ENCODE peak calls at places on chromosome 20, in eight cellular contexts. D, T, F, K, Q, S, U and H are unnamed samples.

GRCh38 chr20:20448891-20449290 is 81.0 kb downstream of the INSM1 start:
- DNase-seq in S (no peak), F (no peak), Q (no peak), U (no peak), K (no peak), T (no peak), D (no peak), H (no peak)

GRCh38 chr20:539848-540247 is 3.7 kb downstream of the CSNK2A1 start:
- DNase-seq in D (peak), U (peak), K (no peak), S (no peak), Q (peak), F (no peak), T (no peak), H (no peak)

GRCh38 chr20:17620371-17621228 is 50.7 kb downstream of the DSTN start:
- DNase-seq in Q (no peak), D (no peak), U (no peak), K (no peak), S (no peak), F (no peak), T (no peak), H (no peak)

GRCh38 chr20:45833030-45833882 is at the start of gene SNX21:
- DNase-seq in S (peak), K (no peak), F (peak), D (peak), Q (peak), T (no peak), U (peak), H (no peak)

GRCh38 chr20:43238833-43239232 is 49.1 kb upstream of the PTPRT start:
- DNase-seq in S (no peak), T (peak), Q (no peak), K (no peak), F (peak), U (no peak), D (no peak), H (no peak)

GRCh38 chr20:49584418-49585382 is 16.8 kb upstream of the PTGIS start:
- DNase-seq in F (no peak), U (no peak), S (no peak), D (no peak), T (no peak), K (no peak), Q (no peak), H (no peak)

GRCh38 chr20:51037499-51038110 is 14.7 kb upstream of the KCNG1 start:
- DNase-seq in K (no peak), F (no peak), U (no peak), T (no peak), Q (no peak), D (no peak), S (no peak), H (no peak)

GRCh38 chr20:19735446-19735845 is 22.6 kb upstream of the RIN2 start:
- DNase-seq in Q (peak), K (peak), U (peak), S (peak), D (peak), F (no peak), T (no peak), H (no peak)

GRCh38 chr20:22511943-22512910 is 72.1 kb downstream of the FOXA2 start:
- DNase-seq in K (no peak), S (no peak), F (peak), T (no peak), D (no peak), U (no peak), Q (peak), H (no peak)

GRCh38 chr20:32451340-32451681 is 93.2 kb downstream of the ASXL1 start:
- DNase-seq in K (no peak), D (no peak), S (no peak), U (no peak), T (no peak), Q (no peak), F (no peak), H (no peak)

GRCh38 chr20:23412026-23412425 is 9.3 kb downstream of the NAPB start:
- DNase-seq in F (no peak), K (no peak), Q (no peak), T (no peak), S (no peak), U (peak), D (no peak), H (no peak)

GRCh38 chr20:43572891-43573290 is 14.1 kb downstream of the SGK2 start:
- DNase-seq in U (no peak), Q (no peak), T (no peak), S (no peak), F (no peak), D (no peak), K (no peak), H (no peak)

GRCh38 chr20:43955244-43956191 is 40.9 kb downstream of the TOX2 start:
- DNase-seq in F (no peak), Q (peak), K (peak), D (peak), T (no peak), U (peak), S (peak), H (peak)

GRCh38 chr20:44540834-44541233 is 19.0 kb upstream of the SERINC3 start:
- DNase-seq in D (peak), K (no peak), Q (peak), F (no peak), U (peak), S (no peak), T (no peak), H (no peak)

GRCh38 chr20:44234566-44235317 is 12.4 kb upstream of the GDAP1L1 start:
- DNase-seq in U (no peak), F (no peak), S (no peak), Q (no peak), D (no peak), T (no peak), K (no peak), H (no peak)

GRCh38 chr20:43748274-43748673 is 21.5 kb upstream of the GTSF1L start:
- DNase-seq in Q (no peak), T (no peak), U (peak), F (no peak), D (peak), K (no peak), S (no peak), H (no peak)

GRCh38 chr20:58542411-58543095 is 27.4 kb upstream of the APCDD1L start:
- DNase-seq in U (peak), F (no peak), D (peak), K (no peak), T (no peak), Q (no peak), S (no peak), H (no peak)

GRCh38 chr20:8749986-8750385 is 318.9 kb upstream of the PLCB4 start:
- DNase-seq in S (no peak), U (peak), Q (no peak), D (peak), K (no peak), T (no peak), F (no peak), H (no peak)

GRCh38 chr20:32484221-32485125 is 100.7 kb downstream of the NOL4L start:
- DNase-seq in S (no peak), K (no peak), F (peak), U (no peak), Q (no peak), T (peak), D (no peak), H (no peak)

GRCh38 chr20:35279533-35280174 is 1.7 kb upstream of the MMP24OS start:
- DNase-seq in K (peak), S (no peak), F (no peak), Q (no peak), T (no peak), D (no peak), U (no peak), H (no peak)

GRCh38 chr20:5222919-5223634 is 93.7 kb downstream of the PROKR2 start:
- DNase-seq in F (peak), S (no peak), T (peak), K (peak), Q (peak), U (peak), D (peak), H (peak)

GRCh38 chr20:4156411-4156810 is 141.1 kb upstream of the RNF24 start:
- DNase-seq in Q (no peak), F (no peak), T (no peak), D (no peak), S (no peak), U (no peak), K (no peak), H (no peak)

GRCh38 chr20:13554706-13555105 is 84.0 kb downstream of the TASP1 start:
- DNase-seq in T (no peak), Q (peak), D (peak), U (peak), S (no peak), K (no peak), F (no peak), H (no peak)

GRCh38 chr20:52242237-52243230 is 51.0 kb upstream of the ZFP64 start:
- DNase-seq in D (peak), T (peak), S (no peak), Q (peak), U (peak), F (peak), K (no peak), H (no peak)

GRCh38 chr20:57746201-57746600 is 36.4 kb upstream of the PMEPA1 start:
- DNase-seq in D (no peak), Q (no peak), U (no peak), T (no peak), K (no peak), S (no peak), F (no peak), H (no peak)

GRCh38 chr20:24987244-24987643 is 5.3 kb downstream of the APMAP start:
- DNase-seq in F (no peak), Q (no peak), T (no peak), K (no peak), U (peak), S (no peak), D (peak), H (no peak)

GRCh38 chr20:44730441-44730840 is 15.2 kb upstream of the KCNK15 start:
- DNase-seq in T (no peak), D (peak), S (no peak), U (peak), K (peak), Q (peak), F (no peak), H (no peak)

GRCh38 chr20:22404609-22405170 is 179.7 kb downstream of the FOXA2 start:
- DNase-seq in F (no peak), S (no peak), T (no peak), Q (peak), K (no peak), D (peak), U (no peak), H (no peak)

GRCh38 chr20:3766832-3767433 is 620 bp downstream of the ADISSP start:
- DNase-seq in K (no peak), U (no peak), S (no peak), Q (no peak), F (peak), T (peak), D (no peak), H (no peak)

GRCh38 chr20:58078741-58079522 is 149.5 kb downstream of the ANKRD60 start:
- DNase-seq in K (no peak), Q (peak), T (no peak), D (peak), S (no peak), F (no peak), U (no peak), H (no peak)

GRCh38 chr20:3694864-3695263 is 13.1 kb upstream of the ADAM33 start:
- DNase-seq in U (no peak), F (no peak), K (no peak), D (no peak), Q (no peak), S (no peak), T (no peak), H (no peak)

GRCh38 chr20:32610897-32611218 is 25.7 kb upstream of the NOL4L start:
- DNase-seq in S (no peak), U (no peak), K (no peak), D (no peak), Q (no peak), F (no peak), T (no peak), H (no peak)

GRCh38 chr20:4998160-4998651 is 3.1 kb downstream of the SLC23A2 start:
- DNase-seq in Q (no peak), K (no peak), F (peak), T (peak), U (no peak), D (no peak), S (no peak), H (no peak)

GRCh38 chr20:1206749-1207148 is 3.5 kb downstream of the C20orf202 start:
- DNase-seq in K (no peak), S (no peak), Q (no peak), F (no peak), D (no peak), T (no peak), U (no peak), H (no peak)

GRCh38 chr20:19170148-19170547 is 42.3 kb upstream of the SLC24A3 start:
- DNase-seq in K (no peak), S (no peak), U (no peak), Q (no peak), T (no peak), F (no peak), D (no peak), H (no peak)

GRCh38 chr20:7855545-7855944 is 84.7 kb downstream of the HAO1 start:
- DNase-seq in Q (no peak), K (no peak), S (no peak), F (no peak), U (no peak), D (no peak), T (no peak), H (no peak)

GRCh38 chr20:13788167-13788834 is 3.5 kb downstream of the NDUFAF5 start:
- DNase-seq in K (peak), S (no peak), T (peak), U (peak), D (peak), F (peak), Q (peak), H (peak)

GRCh38 chr20:57386762-57387161 is 4.4 kb upstream of the RBM38 start:
- DNase-seq in F (no peak), T (no peak), U (no peak), D (no peak), S (no peak), K (no peak), Q (no peak), H (no peak)

GRCh38 chr20:37007898-37008649 is 56.6 kb upstream of the SAMHD1 start:
- DNase-seq in U (peak), T (peak), S (no peak), F (no peak), D (peak), Q (peak), K (no peak), H (no peak)
- TF ChIP-seq CTCF in U (peak), T (peak), S (no peak), F (no peak), D (peak), Q (peak), K (peak), H (peak)

DNA sequence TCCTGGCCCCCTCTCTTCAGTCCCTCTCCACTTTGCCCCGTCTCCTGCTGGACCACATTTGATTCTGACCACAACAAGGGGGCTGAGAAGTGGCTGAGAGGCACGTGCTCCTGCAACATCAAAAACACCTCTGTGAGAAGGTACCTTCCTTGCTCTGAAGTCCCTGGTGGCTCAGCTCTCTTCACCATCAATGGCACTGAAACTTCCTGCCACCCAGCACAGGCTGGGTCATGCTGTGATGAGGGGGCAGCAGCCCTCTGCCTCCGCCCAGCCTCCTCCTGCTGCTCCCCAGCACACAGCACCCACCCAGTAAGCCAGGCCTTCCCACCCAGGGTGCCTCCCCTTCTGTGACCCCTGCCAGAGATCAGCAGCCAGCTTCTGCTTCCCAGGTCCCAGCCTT is 10.3 kb downstream of the ZMYND8 start:
- DNase-seq in S (no peak), T (peak), Q (no peak), U (no peak), D (no peak), F (no peak), K (no peak), H (no peak)
- H3K4me3 ChIP-seq in S (no peak), T (no peak), Q (no peak), U (no peak), D (no peak), F (no peak), K (no peak), H (no peak)

GRCh38 chr20:11364736-11365135 is 553.0 kb upstream of the BTBD3 start:
- DNase-seq in K (no peak), D (no peak), F (no peak), U (no peak), Q (no peak), S (no peak), T (no peak), H (no peak)
- TF ChIP-seq CTCF in K (no peak), D (no peak), F (no peak), U (no peak), Q (no peak), S (no peak), T (no peak), H (no peak)

GRCh38 chr20:60446273-60447111 is 488.3 kb downstream of the CDH26 start:
- DNase-seq in K (no peak), S (no peak), Q (no peak), T (no peak), U (no peak), D (no peak), F (no peak), H (no peak)
- H3K4me3 ChIP-seq in K (no peak), S (no peak), Q (no peak), T (no peak), U (no peak), D (no peak), F (no peak), H (no peak)

DNA sequence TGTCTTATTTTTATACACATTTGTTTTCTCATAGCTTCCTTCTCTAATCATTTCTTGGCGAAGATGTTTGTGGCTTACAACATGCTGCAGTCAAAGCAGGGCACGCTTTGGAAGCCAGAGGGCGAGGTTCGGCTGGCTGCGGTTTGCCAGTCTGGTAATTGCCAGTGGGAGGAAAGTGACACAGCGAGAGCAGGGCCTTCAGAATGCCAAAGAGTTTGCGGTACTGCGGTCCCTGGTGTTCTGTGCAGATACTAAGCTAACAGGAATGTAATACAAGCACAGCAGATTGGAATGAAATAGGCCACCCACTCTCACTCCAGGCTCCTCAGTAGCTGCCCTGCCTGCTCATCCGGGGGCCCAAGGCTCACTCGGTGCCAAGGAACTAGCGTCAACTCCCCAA is 58.7 kb upstream of the TGM3 start:
- DNase-seq in U (peak), S (no peak), Q (peak), K (peak), F (peak), T (no peak), D (peak), H (no peak)
- TF ChIP-seq CTCF in U (peak), S (no peak), Q (peak), K (peak), F (peak), T (no peak), D (peak), H (no peak)

GRCh38 chr20:63697357-63697867 is 960 bp downstream of the TNFRSF6B start:
- DNase-seq in T (no peak), D (no peak), S (no peak), U (no peak), K (no peak), F (no peak), Q (no peak), H (no peak)
- H3K4me3 ChIP-seq in T (no peak), D (peak), S (peak), U (no peak), K (peak), F (no peak), Q (peak), H (no peak)

DNA sequence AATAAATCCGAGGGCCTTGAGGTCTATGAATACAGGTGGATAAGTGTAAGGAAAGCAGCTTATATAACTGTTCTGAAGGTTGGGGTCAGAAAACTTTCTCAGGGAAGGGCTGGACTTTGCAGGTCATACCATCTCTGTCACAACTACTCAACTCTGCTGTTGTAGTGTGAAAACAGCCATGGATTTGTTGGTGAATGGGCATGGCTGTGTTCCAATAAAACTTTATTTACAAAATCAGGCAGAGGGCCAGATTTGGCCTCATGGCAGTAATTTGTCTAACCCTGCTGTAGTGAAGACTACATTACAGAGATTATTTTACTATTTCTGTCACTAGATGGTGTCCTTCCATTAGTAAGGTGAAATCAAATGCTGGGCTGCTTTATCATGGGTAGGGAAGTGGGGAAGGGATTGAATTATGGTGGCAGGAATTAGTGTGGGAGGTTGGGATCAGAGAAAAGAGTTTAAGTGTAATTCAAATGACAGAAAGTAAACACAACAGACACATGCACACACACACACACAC is 409.6 kb upstream of the CHD6 start:
- DNase-seq in Q (no peak), K (no peak), F (no peak), D (no peak), T (no peak), U (no peak), S (no peak), H (no peak)
- TF ChIP-seq CTCF in Q (no peak), K (no peak), F (peak), D (no peak), T (peak), U (no peak), S (no peak), H (no peak)

GRCh38 chr20:37295001-37295400 is 5.5 kb downstream of the MANBAL start:
- DNase-seq in U (peak), D (peak), S (no peak), F (no peak), Q (peak), K (peak), T (no peak), H (no peak)

GRCh38 chr20:37297066-37297736 is 7.7 kb downstream of the MANBAL start:
- DNase-seq in S (no peak), K (no peak), F (no peak), T (no peak), U (peak), D (peak), Q (peak), H (no peak)

GRCh38 chr20:37294262-37294981 is 5.0 kb downstream of the MANBAL start:
- DNase-seq in S (no peak), D (peak), U (peak), K (no peak), T (no peak), F (no peak), Q (no peak), H (no peak)

GRCh38 chr20:37295595-37295994 is 6.1 kb downstream of the MANBAL start:
- DNase-seq in S (no peak), F (peak), T (no peak), U (no peak), D (no peak), K (peak), Q (no peak), H (no peak)

DNA sequence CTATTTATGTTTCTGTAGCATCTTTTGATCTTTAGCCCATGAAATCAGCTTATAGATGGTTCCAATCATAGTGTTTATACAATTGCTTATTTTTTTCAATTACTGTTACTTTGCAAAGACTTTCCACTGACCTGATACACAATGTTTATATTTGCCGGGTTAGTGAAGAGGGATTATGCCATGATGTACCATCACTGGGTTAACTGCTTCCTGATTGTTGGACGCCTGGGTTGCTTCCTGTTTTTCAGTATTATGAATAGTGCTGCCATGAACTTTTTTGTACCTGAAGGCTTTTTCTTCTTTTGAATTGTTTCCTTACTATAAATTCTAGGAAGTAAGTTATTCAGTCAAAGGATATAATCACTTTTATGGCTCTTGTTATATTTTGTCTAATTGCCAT is 6.9 kb downstream of the MANBAL start:
- DNase-seq in S (no peak), D (no peak), T (peak), Q (no peak), K (no peak), F (no peak), U (no peak), H (no peak)
- H3K4me3 ChIP-seq in S (peak), D (no peak), T (no peak), Q (no peak), K (no peak), F (no peak), U (no peak), H (no peak)

DNA sequence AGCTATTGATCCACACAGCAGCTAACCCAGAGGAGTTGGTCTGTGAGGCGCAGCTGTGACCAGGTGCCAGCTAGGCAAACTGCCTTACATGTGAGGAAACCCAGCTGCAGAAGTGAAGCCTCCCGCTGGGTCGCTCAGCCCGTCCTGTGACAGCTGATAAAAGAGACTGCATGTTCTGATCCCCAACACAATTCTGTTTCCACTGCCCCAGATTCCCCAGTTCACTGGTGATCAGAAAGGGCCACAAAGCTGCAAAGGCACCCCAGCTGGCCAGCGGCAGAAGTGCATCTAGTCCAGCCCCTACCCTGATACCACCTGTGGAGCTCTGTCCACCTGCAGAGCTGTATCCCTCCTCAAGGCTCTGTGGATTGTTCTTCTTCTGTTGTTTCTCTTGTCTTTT is 64.5 kb downstream of the CTNNBL1 start:
- DNase-seq in F (peak), U (no peak), T (no peak), D (no peak), K (no peak), Q (no peak), S (no peak), H (no peak)
- TF ChIP-seq CTCF in F (peak), U (no peak), T (peak), D (no peak), K (peak), Q (no peak), S (no peak), H (peak)